ENCODE peak calls at places on chromosomes 3 and 15, in five cellular contexts. One of them, this sample, is unnamed.

GRCh38 chr15:98914626-98915025 is 93.0 kb downstream of the PGPEP1L start:
- DNase-seq in CD8-positive, alpha-beta T cell: no peak
- DNase-seq in gastrocnemius medialis: no peak
- DNase-seq in kidney: no peak
- DNase-seq in mammary epithelial cell: peak; percentile 83
- DNase-seq in this sample: no peak

GRCh38 chr3:139476348-139476747 is at the start of gene RBP2:
- DNase-seq in CD8-positive, alpha-beta T cell: no peak
- DNase-seq in gastrocnemius medialis: no peak
- DNase-seq in mammary epithelial cell: no peak
- DNase-seq in kidney: no peak
- DNase-seq in this sample: no peak

GRCh38 chr3:60652829-60653228 is 598.4 kb downstream of the FHIT start:
- DNase-seq in gastrocnemius medialis: no peak
- DNase-seq in mammary epithelial cell: no peak
- DNase-seq in CD8-positive, alpha-beta T cell: no peak
- DNase-seq in kidney: no peak
- DNase-seq in this sample: no peak

GRCh38 chr3:17238029-17238428 is 353.3 kb downstream of the PLCL2 start:
- DNase-seq in gastrocnemius medialis: no peak
- DNase-seq in CD8-positive, alpha-beta T cell: no peak
- DNase-seq in kidney: no peak
- DNase-seq in mammary epithelial cell: no peak
- DNase-seq in this sample: no peak

GRCh38 chr3:172042136-172042535 is 2.8 kb downstream of the FNDC3B start:
- DNase-seq in CD8-positive, alpha-beta T cell: no peak
- DNase-seq in kidney: no peak
- DNase-seq in gastrocnemius medialis: no peak
- DNase-seq in mammary epithelial cell: peak; percentile 39
- DNase-seq in this sample: no peak

GRCh38 chr3:133700351-133700750 is 38.6 kb upstream of the TOPBP1 start:
- DNase-seq in kidney: no peak
- DNase-seq in mammary epithelial cell: no peak
- DNase-seq in CD8-positive, alpha-beta T cell: no peak
- DNase-seq in gastrocnemius medialis: no peak
- DNase-seq in this sample: no peak

GRCh38 chr3:46850468-46850780 is 12.8 kb downstream of the MYL3 start:
- DNase-seq in mammary epithelial cell: no peak
- DNase-seq in kidney: no peak
- DNase-seq in CD8-positive, alpha-beta T cell: no peak
- DNase-seq in gastrocnemius medialis: no peak
- DNase-seq in this sample: no peak

GRCh38 chr3:54125317-54125716 is 3.0 kb downstream of the CACNA2D3 start:
- DNase-seq in gastrocnemius medialis: no peak
- DNase-seq in kidney: no peak
- DNase-seq in CD8-positive, alpha-beta T cell: no peak
- DNase-seq in mammary epithelial cell: no peak
- DNase-seq in this sample: no peak

GRCh38 chr15:66390670-66391069 is 4.0 kb downstream of the MAP2K1 start:
- DNase-seq in gastrocnemius medialis: no peak
- DNase-seq in mammary epithelial cell: peak; percentile 63
- DNase-seq in CD8-positive, alpha-beta T cell: peak; percentile 18
- DNase-seq in kidney: no peak
- DNase-seq in this sample: peak; percentile 34

GRCh38 chr3:188294823-188295487 is 141.0 kb downstream of the LPP start:
- DNase-seq in gastrocnemius medialis: peak; percentile 60
- DNase-seq in mammary epithelial cell: peak; percentile 95
- DNase-seq in kidney: no peak
- DNase-seq in CD8-positive, alpha-beta T cell: no peak
- DNase-seq in this sample: no peak

GRCh38 chr15:93066834-93067648 is 22.0 kb downstream of the RGMA start:
- DNase-seq in mammary epithelial cell: no peak
- DNase-seq in gastrocnemius medialis: peak; percentile 46
- DNase-seq in kidney: no peak
- DNase-seq in CD8-positive, alpha-beta T cell: no peak
- DNase-seq in this sample: peak; percentile 72

GRCh38 chr3:42572278-42572677 is 9.5 kb downstream of the SEC22C start:
- DNase-seq in CD8-positive, alpha-beta T cell: peak; percentile 23
- DNase-seq in kidney: no peak
- DNase-seq in mammary epithelial cell: peak; percentile 35
- DNase-seq in gastrocnemius medialis: no peak
- DNase-seq in this sample: no peak

GRCh38 chr3:32451049-32451659 is 51.5 kb downstream of the CMTM6 start:
- DNase-seq in CD8-positive, alpha-beta T cell: peak; percentile 4
- DNase-seq in gastrocnemius medialis: no peak
- DNase-seq in kidney: no peak
- DNase-seq in mammary epithelial cell: no peak
- DNase-seq in this sample: no peak

GRCh38 chr3:155323063-155323666 is 29.7 kb upstream of the STRIT1 start:
- DNase-seq in mammary epithelial cell: peak; percentile 51
- DNase-seq in kidney: no peak
- DNase-seq in gastrocnemius medialis: peak; percentile 39
- DNase-seq in CD8-positive, alpha-beta T cell: no peak
- DNase-seq in this sample: no peak

GRCh38 chr3:8656240-8656639 is 11.6 kb upstream of the SSUH2 start:
- DNase-seq in CD8-positive, alpha-beta T cell: no peak
- DNase-seq in mammary epithelial cell: no peak
- DNase-seq in gastrocnemius medialis: no peak
- DNase-seq in kidney: no peak
- DNase-seq in this sample: no peak

GRCh38 chr3:64440498-64440897 is 215.2 kb upstream of the PRICKLE2 start:
- DNase-seq in gastrocnemius medialis: no peak
- DNase-seq in CD8-positive, alpha-beta T cell: no peak
- DNase-seq in kidney: no peak
- DNase-seq in mammary epithelial cell: peak; percentile 87
- DNase-seq in this sample: no peak

GRCh38 chr3:41961750-41962679 is at the start of gene ULK4:
- DNase-seq in kidney: peak; percentile 99
- DNase-seq in gastrocnemius medialis: peak; percentile 96
- DNase-seq in CD8-positive, alpha-beta T cell: peak; percentile 96
- DNase-seq in mammary epithelial cell: peak; percentile 100
- DNase-seq in this sample: peak; percentile 99

GRCh38 chr15:83978588-83978987 is 257.0 kb upstream of the GOLGA6L4 start:
- DNase-seq in mammary epithelial cell: peak; percentile 38
- DNase-seq in CD8-positive, alpha-beta T cell: no peak
- DNase-seq in gastrocnemius medialis: no peak
- DNase-seq in kidney: no peak
- DNase-seq in this sample: no peak

GRCh38 chr3:30141178-30141581 is 465.2 kb upstream of the TGFBR2 start:
- DNase-seq in mammary epithelial cell: no peak
- DNase-seq in gastrocnemius medialis: no peak
- DNase-seq in kidney: no peak
- DNase-seq in CD8-positive, alpha-beta T cell: no peak
- DNase-seq in this sample: no peak

GRCh38 chr15:70504305-70504951 is 258.9 kb downstream of the UACA start:
- DNase-seq in mammary epithelial cell: peak; percentile 67
- DNase-seq in CD8-positive, alpha-beta T cell: no peak
- DNase-seq in gastrocnemius medialis: peak; percentile 44
- DNase-seq in kidney: peak; percentile 88
- DNase-seq in this sample: peak; percentile 67

GRCh38 chr3:137194301-137194700 is 236.5 kb downstream of the IL20RB start:
- DNase-seq in kidney: no peak
- DNase-seq in mammary epithelial cell: no peak
- DNase-seq in CD8-positive, alpha-beta T cell: no peak
- DNase-seq in gastrocnemius medialis: no peak
- DNase-seq in this sample: no peak

GRCh38 chr3:114318295-114318694 is 24.5 kb downstream of the TIGIT start:
- DNase-seq in gastrocnemius medialis: no peak
- DNase-seq in kidney: no peak
- DNase-seq in CD8-positive, alpha-beta T cell: no peak
- DNase-seq in mammary epithelial cell: no peak
- DNase-seq in this sample: no peak
- H3K4me1 ChIP-seq in gastrocnemius medialis: no peaks in the 10 kb centered on the region
- H3K4me1 ChIP-seq in kidney: no peaks in the 10 kb centered on the region
- H3K4me1 ChIP-seq in CD8-positive, alpha-beta T cell: peaks cover 9% of the 10 kb centered on the region
- H3K4me1 ChIP-seq in mammary epithelial cell: peaks cover 4% of the 10 kb centered on the region
- H3K4me1 ChIP-seq in this sample: peaks cover 5% of the 10 kb centered on the region

DNA sequence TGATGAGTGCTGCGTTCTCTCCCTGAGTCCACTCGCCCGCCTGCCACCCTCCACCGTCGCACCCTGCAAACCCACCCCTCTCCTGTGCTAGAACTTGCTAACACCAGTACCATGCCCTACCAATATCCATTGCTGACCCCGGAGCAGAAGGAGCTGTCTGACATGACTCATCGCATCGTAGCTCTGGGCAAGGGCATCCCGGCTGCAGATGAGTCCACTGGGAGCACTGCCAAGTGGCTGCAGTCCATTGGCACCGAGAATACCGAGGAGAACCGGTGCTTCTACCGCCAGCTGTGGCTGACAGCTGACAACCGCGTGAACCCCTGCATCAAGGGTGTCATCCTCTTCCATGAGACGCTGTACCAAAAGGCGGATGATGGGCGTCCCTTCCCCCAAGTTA is 4.9 kb upstream of the ALAS1 start:
- DNase-seq in CD8-positive, alpha-beta T cell: no peak
- DNase-seq in kidney: no peak
- DNase-seq in mammary epithelial cell: peak; percentile 66
- DNase-seq in gastrocnemius medialis: peak; percentile 85
- DNase-seq in this sample: no peak
- H3K4me1 ChIP-seq in CD8-positive, alpha-beta T cell: peaks cover 11% of the 10 kb centered on the region
- H3K4me1 ChIP-seq in kidney: peaks cover 7% of the 10 kb centered on the region
- H3K4me1 ChIP-seq in mammary epithelial cell: peaks cover 29% of the 10 kb centered on the region
- H3K4me1 ChIP-seq in gastrocnemius medialis: peaks cover 10% of the 10 kb centered on the region
- H3K4me1 ChIP-seq in this sample: peaks cover 24% of the 10 kb centered on the region

DNA sequence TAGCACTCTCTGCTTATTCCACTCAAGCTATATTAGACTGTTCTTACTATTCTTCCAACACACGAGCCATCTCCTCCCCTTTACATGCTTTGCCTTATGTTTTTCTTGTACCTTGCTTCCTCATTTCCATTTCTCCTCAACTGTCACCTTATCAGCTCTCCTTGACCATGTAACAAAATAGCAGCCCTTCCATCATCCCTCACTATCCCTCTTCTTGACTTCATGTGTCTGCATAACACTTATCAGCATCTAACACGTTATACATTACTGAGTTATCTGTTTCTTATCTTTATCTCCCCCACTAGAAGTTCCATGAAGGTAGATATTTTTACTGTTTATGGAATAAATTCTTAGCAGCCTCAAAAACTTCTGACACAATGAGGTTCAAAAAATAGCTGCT is 45.3 kb downstream of the TRPM7 start:
- DNase-seq in kidney: no peak
- DNase-seq in CD8-positive, alpha-beta T cell: no peak
- DNase-seq in mammary epithelial cell: no peak
- DNase-seq in gastrocnemius medialis: no peak
- DNase-seq in this sample: no peak
- H3K4me1 ChIP-seq in kidney: no peaks in the 10 kb centered on the region
- H3K4me1 ChIP-seq in CD8-positive, alpha-beta T cell: no peaks in the 10 kb centered on the region
- H3K4me1 ChIP-seq in mammary epithelial cell: no peaks in the 10 kb centered on the region
- H3K4me1 ChIP-seq in gastrocnemius medialis: no peaks in the 10 kb centered on the region
- H3K4me1 ChIP-seq in this sample: no peaks in the 10 kb centered on the region

DNA sequence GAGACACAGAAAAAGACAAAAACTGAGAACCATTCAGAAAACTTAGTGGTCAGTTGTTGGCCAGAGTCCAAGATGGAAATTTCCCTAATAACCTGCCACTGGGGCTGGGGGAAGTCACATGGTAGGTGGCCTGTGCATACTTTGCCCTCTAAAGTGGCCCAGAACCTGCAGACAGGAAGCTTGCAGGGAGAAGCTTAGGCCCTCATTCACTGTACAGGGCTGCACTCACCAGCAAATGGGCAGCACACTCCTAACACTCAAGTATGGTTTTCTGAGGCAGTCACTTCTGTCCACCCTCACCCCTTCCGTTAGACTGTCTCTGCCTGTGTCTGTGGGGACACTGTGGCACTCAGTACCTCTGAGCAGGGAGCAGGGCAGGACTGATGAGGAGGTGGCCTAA is 14.5 kb upstream of the RNU6-1 start:
- DNase-seq in mammary epithelial cell: no peak
- DNase-seq in gastrocnemius medialis: no peak
- DNase-seq in kidney: no peak
- DNase-seq in CD8-positive, alpha-beta T cell: no peak
- DNase-seq in this sample: no peak
- H3K4me1 ChIP-seq in mammary epithelial cell: no peaks in the 10 kb centered on the region
- H3K4me1 ChIP-seq in gastrocnemius medialis: no peaks in the 10 kb centered on the region
- H3K4me1 ChIP-seq in kidney: peaks cover 7% of the 10 kb centered on the region
- H3K4me1 ChIP-seq in CD8-positive, alpha-beta T cell: no peaks in the 10 kb centered on the region
- H3K4me1 ChIP-seq in this sample: no peaks in the 10 kb centered on the region

GRCh38 chr3:114900908-114901307 is 246.2 kb downstream of the ZBTB20 start:
- DNase-seq in mammary epithelial cell: no peak
- DNase-seq in kidney: no peak
- DNase-seq in CD8-positive, alpha-beta T cell: no peak
- DNase-seq in gastrocnemius medialis: no peak
- DNase-seq in this sample: no peak
- H3K4me1 ChIP-seq in mammary epithelial cell: no peaks in the 10 kb centered on the region
- H3K4me1 ChIP-seq in kidney: peaks cover 33% of the 10 kb centered on the region
- H3K4me1 ChIP-seq in CD8-positive, alpha-beta T cell: no peaks in the 10 kb centered on the region
- H3K4me1 ChIP-seq in gastrocnemius medialis: peaks cover 56% of the 10 kb centered on the region
- H3K4me1 ChIP-seq in this sample: no peaks in the 10 kb centered on the region

DNA sequence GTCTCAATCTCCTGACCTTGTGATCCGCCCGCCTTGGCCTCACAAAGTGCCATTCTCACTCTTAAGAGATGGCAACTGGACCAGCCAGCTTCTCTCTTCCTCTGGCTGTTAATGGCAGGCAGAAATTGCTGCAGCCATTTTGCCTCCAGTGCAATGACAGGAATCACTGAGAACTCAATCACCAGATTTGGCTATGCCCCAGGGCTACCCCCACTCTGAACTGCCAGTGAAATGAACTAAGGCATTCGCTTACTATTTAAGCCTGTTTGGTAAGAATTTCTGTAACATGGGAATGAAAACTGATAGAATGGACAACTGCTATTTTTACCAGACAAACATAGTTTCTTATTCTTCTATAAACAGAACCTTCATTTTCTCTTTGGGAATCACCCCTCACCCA is 24.5 kb downstream of the FOXP1 start:
- DNase-seq in CD8-positive, alpha-beta T cell: no peak
- DNase-seq in gastrocnemius medialis: no peak
- DNase-seq in kidney: no peak
- DNase-seq in mammary epithelial cell: no peak
- DNase-seq in this sample: no peak
- H3K4me1 ChIP-seq in CD8-positive, alpha-beta T cell: no peaks in the 10 kb centered on the region
- H3K4me1 ChIP-seq in gastrocnemius medialis: peaks cover 2% of the 10 kb centered on the region
- H3K4me1 ChIP-seq in kidney: no peaks in the 10 kb centered on the region
- H3K4me1 ChIP-seq in mammary epithelial cell: peaks cover 12% of the 10 kb centered on the region
- H3K4me1 ChIP-seq in this sample: peaks cover 9% of the 10 kb centered on the region

DNA sequence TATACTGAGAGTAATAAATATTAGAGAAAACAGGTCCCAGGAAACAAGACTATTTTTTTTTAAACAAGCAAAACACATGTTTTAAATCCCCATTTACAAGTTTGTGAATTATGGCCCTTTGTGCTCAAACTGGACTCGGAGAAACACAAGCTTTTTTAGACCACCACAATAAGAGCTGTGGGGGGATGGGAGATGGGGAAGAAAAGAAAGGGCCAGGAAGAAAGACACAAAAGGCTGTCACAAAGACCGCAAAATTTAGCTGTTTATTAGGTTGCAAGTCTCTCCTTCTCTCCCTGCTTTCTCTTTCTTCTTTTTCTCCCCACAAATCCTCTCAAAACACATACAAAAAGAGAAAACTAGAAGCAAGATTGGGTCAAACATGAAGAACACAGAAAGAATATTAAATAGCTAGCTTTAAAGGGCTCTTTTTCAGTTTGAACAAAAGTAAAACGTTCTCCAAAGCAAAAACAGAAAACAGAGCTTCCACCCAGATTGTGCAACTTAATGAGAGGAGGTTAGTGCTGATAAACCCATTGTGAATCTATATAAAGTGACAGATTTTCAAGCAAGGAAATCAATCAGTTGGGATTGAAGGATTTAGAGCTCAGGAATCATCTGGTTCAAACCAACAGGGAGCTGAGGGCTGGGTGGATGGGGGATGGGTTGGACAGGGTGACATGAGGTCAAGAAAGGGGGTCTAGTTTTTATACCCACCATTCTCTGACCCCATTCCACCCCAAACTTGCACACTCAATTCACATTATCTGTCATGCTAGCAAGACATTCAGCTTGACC is 87.3 kb downstream of the DHX30 start:
- DNase-seq in mammary epithelial cell: no peak
- DNase-seq in kidney: no peak
- DNase-seq in CD8-positive, alpha-beta T cell: no peak
- DNase-seq in gastrocnemius medialis: no peak
- DNase-seq in this sample: no peak
- H3K4me1 ChIP-seq in mammary epithelial cell: no peaks in the 10 kb centered on the region
- H3K4me1 ChIP-seq in kidney: peaks cover 13% of the 10 kb centered on the region
- H3K4me1 ChIP-seq in CD8-positive, alpha-beta T cell: peaks cover 1% of the 10 kb centered on the region
- H3K4me1 ChIP-seq in gastrocnemius medialis: peaks cover 52% of the 10 kb centered on the region
- H3K4me1 ChIP-seq in this sample: no peaks in the 10 kb centered on the region

This sample was measured in tibial artery.